ENCODE peak calls at places on chromosomes 1 and 21, in nine cellular contexts. H, M, G, I, U, A, V, W and Y are unnamed samples.

GRCh38 chr1:174222166-174222949 is 63.0 kb downstream of the RABGAP1L start:
- DNase-seq in U (peak; percentile 53), V (no peak), W (no peak), H (no peak), M (no peak), I (peak; percentile 96), A (no peak), G (peak; percentile 46), Y (peak; percentile 98)

GRCh38 chr1:234760303-234760723 is 150.3 kb upstream of the IRF2BP2 start:
- DNase-seq in V (peak; percentile 71), A (no peak), M (no peak), I (no peak), U (no peak), G (no peak), H (no peak), W (no peak), Y (no peak)

GRCh38 chr1:185442065-185442464 is 125.0 kb upstream of the IVNS1ABP start:
- DNase-seq in A (no peak), M (no peak), H (no peak), W (no peak), V (no peak), U (no peak), G (peak; percentile 13), I (no peak), Y (no peak)

GRCh38 chr21:27168084-27168483 is 201.2 kb upstream of the ADAMTS5 start:
- DNase-seq in M (no peak), H (no peak), U (no peak), A (no peak), V (no peak), G (no peak), I (no peak), W (no peak), Y (peak; percentile 16)

GRCh38 chr21:30426732-30427131 is 1.0 kb upstream of the KRTAP13-3 start:
- DNase-seq in I (no peak), A (no peak), U (no peak), V (no peak), W (no peak), G (no peak), H (no peak), M (no peak), Y (no peak)

GRCh38 chr1:10253755-10254154 is 43.4 kb downstream of the KIF1B start:
- DNase-seq in G (peak; percentile 76), U (peak; percentile 81), A (no peak), H (peak; percentile 65), M (no peak), W (no peak), V (no peak), I (peak; percentile 7), Y (peak; percentile 38)

GRCh38 chr21:42862774-42863503 is 16.4 kb downstream of the WDR4 start:
- DNase-seq in A (no peak), U (no peak), I (no peak), V (no peak), M (no peak), H (no peak), W (no peak), G (no peak), Y (peak; percentile 68)

GRCh38 chr1:153571706-153572105 is 6.1 kb upstream of the S100A2 start:
- DNase-seq in U (no peak), I (no peak), V (no peak), H (no peak), W (no peak), A (no peak), G (peak; percentile 14), M (peak; percentile 6), Y (no peak)

GRCh38 chr1:15702722-15703550 is 18.8 kb downstream of the PLEKHM2 start:
- DNase-seq in W (no peak), M (no peak), H (no peak), V (no peak), I (peak; percentile 20), U (no peak), A (no peak), G (no peak), Y (peak; percentile 52)

GRCh38 chr1:153611356-153611755 is 1.6 kb downstream of the S100A16 start:
- DNase-seq in W (no peak), U (no peak), H (no peak), M (no peak), G (no peak), A (no peak), I (no peak), V (no peak), Y (peak; percentile 56)

GRCh38 chr1:216531308-216532239 is 108.3 kb upstream of the USH2A start:
- DNase-seq in I (peak; percentile 13), U (no peak), H (no peak), G (peak; percentile 32), M (no peak), A (no peak), V (no peak), W (no peak), Y (no peak)

GRCh38 chr21:38506606-38507331 is 8.5 kb upstream of the ERG start:
- DNase-seq in V (peak; percentile 34), W (no peak), G (peak; percentile 67), H (no peak), M (no peak), I (no peak), A (no peak), U (no peak), Y (no peak)

GRCh38 chr21:43588957-43589356 is 70.3 kb downstream of the HSF2BP start:
- DNase-seq in W (no peak), H (no peak), A (no peak), V (no peak), U (no peak), I (no peak), M (no peak), G (no peak), Y (no peak)

GRCh38 chr1:194355488-194356106 is 1169.2 kb upstream of the B3GALT2 start:
- DNase-seq in M (no peak), I (no peak), W (no peak), A (no peak), H (no peak), G (no peak), V (no peak), U (no peak), Y (no peak)

GRCh38 chr1:38962113-38962512 is 20.5 kb upstream of the RHBDL2 start:
- DNase-seq in M (no peak), A (no peak), W (no peak), V (no peak), I (no peak), H (no peak), G (peak; percentile 56), U (peak; percentile 69), Y (peak; percentile 92)

GRCh38 chr1:224894915-224895314 is 34.6 kb upstream of the DNAH14 start:
- DNase-seq in W (no peak), V (no peak), M (no peak), U (no peak), A (no peak), H (no peak), I (peak; percentile 9), G (peak; percentile 37), Y (no peak)

GRCh38 chr21:38086580-38086979 is 170.2 kb upstream of the KCNJ15 start:
- DNase-seq in M (no peak), G (no peak), A (no peak), I (no peak), V (no peak), H (no peak), U (no peak), W (no peak), Y (no peak)

GRCh38 chr21:27550258-27550657 is 583.4 kb upstream of the ADAMTS5 start:
- DNase-seq in A (no peak), I (no peak), M (no peak), V (no peak), U (no peak), W (no peak), H (no peak), G (no peak), Y (no peak)

GRCh38 chr1:208240698-208241355 is 3.4 kb downstream of the PLXNA2 start:
- DNase-seq in U (no peak), I (no peak), A (no peak), V (no peak), G (no peak), M (no peak), W (no peak), H (peak; percentile 30), Y (no peak)

GRCh38 chr1:244918422-244919319 is 54.3 kb upstream of the HNRNPU start:
- DNase-seq in A (peak; percentile 73), H (peak; percentile 59), U (no peak), W (peak; percentile 36), V (no peak), M (peak; percentile 70), G (peak; percentile 28), I (no peak), Y (peak; percentile 24)

GRCh38 chr1:154326546-154327465 is 1.5 kb downstream of the ATP8B2 start:
- DNase-seq in G (peak; percentile 65), U (no peak), M (no peak), I (peak; percentile 53), V (no peak), W (no peak), A (no peak), H (peak; percentile 91), Y (peak; percentile 29)

GRCh38 chr1:62076286-62076685 is 118.4 kb upstream of the L1TD1 start:
- DNase-seq in A (no peak), H (no peak), M (no peak), V (no peak), U (no peak), I (peak; percentile 83), W (no peak), G (peak; percentile 81), Y (peak; percentile 96)

GRCh38 chr1:197391303-197392226 is 123.5 kb downstream of the CRB1 start:
- DNase-seq in A (peak; percentile 77), H (no peak), V (no peak), U (no peak), W (no peak), M (no peak), G (no peak), I (no peak), Y (no peak)

GRCh38 chr21:45364464-45365185 is 40.3 kb upstream of the COL18A1 start:
- DNase-seq in H (peak; percentile 89), A (no peak), W (no peak), U (no peak), I (no peak), G (peak; percentile 88), M (no peak), V (no peak), Y (no peak)

GRCh38 chr1:188027613-188028012 is 1198.9 kb downstream of the PLA2G4A start:
- DNase-seq in I (peak; percentile 45), W (no peak), G (peak; percentile 56), M (no peak), A (no peak), V (no peak), U (peak; percentile 40), H (no peak), Y (peak; percentile 94)

GRCh38 chr1:153677718-153678518 is 570 bp upstream of the NPR1 start:
- DNase-seq in I (peak; percentile 60), H (no peak), G (peak; percentile 35), M (no peak), W (peak; percentile 29), U (no peak), A (peak; percentile 25), V (no peak), Y (peak; percentile 64)

GRCh38 chr1:143691971-143692529 is 279.7 kb downstream of the FAM72C start:
- DNase-seq in U (no peak), M (no peak), I (no peak), V (no peak), A (no peak), G (no peak), H (no peak), W (no peak), Y (no peak)

GRCh38 chr1:91428182-91428798 is 23.7 kb upstream of the HFM1 start:
- DNase-seq in U (no peak), W (no peak), H (no peak), A (no peak), I (no peak), G (no peak), V (no peak), M (no peak), Y (no peak)

GRCh38 chr1:110617589-110617988 is 11.4 kb upstream of the KCNA2 start:
- DNase-seq in V (no peak), I (no peak), G (no peak), M (no peak), A (no peak), W (no peak), U (no peak), H (peak; percentile 50), Y (no peak)

GRCh38 chr1:16180291-16180824 is 24.5 kb upstream of the EPHA2 start:
- DNase-seq in V (no peak), U (no peak), A (no peak), G (peak; percentile 61), W (no peak), M (no peak), I (no peak), H (no peak), Y (peak; percentile 23)

GRCh38 chr1:3066250-3066711 is 2.7 kb upstream of the PRDM16 start:
- DNase-seq in G (peak; percentile 29), I (no peak), H (peak; percentile 58), U (no peak), V (no peak), A (no peak), W (no peak), M (no peak), Y (no peak)